ENCODE peak calls at places on chromosome 5, in eight cellular contexts. M, Y, W, S, G, E, X and F are unnamed samples.

GRCh38 chr5:72654231-72654630 is 147.0 kb upstream of the ZNF366 start:
- DNase-seq in X (no peak), W (no peak), S (no peak), G (no peak), E (no peak), Y (no peak), M (no peak), F (no peak)

GRCh38 chr5:130773813-130774212 is 391.2 kb downstream of the HINT1 start:
- DNase-seq in Y (no peak), E (no peak), S (no peak), M (no peak), W (no peak), X (no peak), G (no peak), F (no peak)

GRCh38 chr5:58191451-58191850 is 268.4 kb downstream of the PLK2 start:
- DNase-seq in M (no peak), G (no peak), E (no peak), S (no peak), X (no peak), W (no peak), Y (no peak), F (no peak)

GRCh38 chr5:4584982-4585381 is 555.1 kb upstream of the ADAMTS16 start:
- DNase-seq in Y (no peak), S (peak; percentile 25), X (peak; percentile 43), G (no peak), E (no peak), M (no peak), W (no peak), F (peak; percentile 6)

GRCh38 chr5:149135536-149136201 is 5.6 kb upstream of the ABLIM3 start:
- DNase-seq in W (no peak), G (no peak), X (no peak), Y (no peak), M (peak; percentile 92), E (no peak), S (no peak), F (no peak)

GRCh38 chr5:113578091-113578490 is 64.6 kb downstream of the YTHDC2 start:
- DNase-seq in M (no peak), X (no peak), S (no peak), G (no peak), Y (no peak), W (no peak), E (no peak), F (no peak)

GRCh38 chr5:123476696-123477095 is 35.3 kb upstream of the CSNK1G3 start:
- DNase-seq in W (no peak), S (no peak), Y (no peak), X (no peak), M (no peak), E (no peak), G (no peak), F (no peak)

GRCh38 chr5:110458313-110458712 is 268.2 kb downstream of the TMEM232 start:
- DNase-seq in X (no peak), G (no peak), E (no peak), Y (no peak), S (no peak), M (no peak), W (no peak), F (no peak)

GRCh38 chr5:138949988-138950387 is 74.9 kb upstream of the LRRTM2 start:
- DNase-seq in Y (no peak), X (peak; percentile 61), S (no peak), G (no peak), W (no peak), M (no peak), E (peak; percentile 75), F (peak; percentile 21)

GRCh38 chr5:122607818-122608217 is 167.1 kb upstream of the SNX2 start:
- DNase-seq in E (no peak), X (no peak), Y (no peak), M (no peak), G (no peak), S (no peak), W (no peak), F (no peak)

GRCh38 chr5:34604119-34604675 is 51.9 kb upstream of the RAI14 start:
- DNase-seq in S (no peak), W (no peak), E (no peak), Y (no peak), M (no peak), G (no peak), X (no peak), F (no peak)

GRCh38 chr5:30749971-30750370 is 443.5 kb upstream of the CDH6 start:
- DNase-seq in M (peak; percentile 33), E (no peak), W (no peak), Y (no peak), G (no peak), S (no peak), X (no peak), F (no peak)

GRCh38 chr5:174314261-174314660 is 268.8 kb downstream of the NSG2 start:
- DNase-seq in M (no peak), W (no peak), G (no peak), Y (no peak), S (no peak), E (no peak), X (no peak), F (no peak)

GRCh38 chr5:119289413-119289812 is 66.4 kb upstream of the TNFAIP8 start:
- DNase-seq in W (no peak), S (no peak), G (no peak), E (no peak), M (no peak), X (no peak), Y (no peak), F (no peak)

GRCh38 chr5:39015743-39016586 is 58.2 kb downstream of the RICTOR start:
- DNase-seq in M (peak; percentile 90), G (no peak), Y (no peak), W (no peak), E (no peak), X (no peak), S (no peak), F (no peak)

GRCh38 chr5:180816608-180817534 is 14.3 kb upstream of the MGAT1 start:
- DNase-seq in W (peak; percentile 63), Y (no peak), S (no peak), X (peak; percentile 49), E (no peak), M (peak; percentile 44), G (no peak), F (no peak)

GRCh38 chr5:135217669-135218485 is 181.2 kb downstream of the MACROH2A1 start:
- DNase-seq in S (no peak), M (no peak), W (no peak), G (no peak), X (no peak), E (no peak), Y (peak; percentile 17), F (no peak)

GRCh38 chr5:129367883-129368282 is 92.2 kb upstream of the ADAMTS19 start:
- DNase-seq in G (no peak), X (no peak), Y (no peak), W (no peak), S (no peak), E (no peak), M (peak; percentile 15), F (no peak)

GRCh38 chr5:17441351-17441750 is 56.7 kb upstream of the TAF11L2 start:
- DNase-seq in M (peak; percentile 95), Y (no peak), S (no peak), W (no peak), X (no peak), G (no peak), E (no peak), F (no peak)

GRCh38 chr5:144048254-144048856 is 122.1 kb downstream of the YIPF5 start:
- DNase-seq in E (no peak), S (no peak), X (no peak), G (no peak), M (no peak), Y (no peak), W (no peak), F (no peak)

GRCh38 chr5:142725231-142726187 is 39.6 kb upstream of the FGF1 start:
- DNase-seq in X (peak; percentile 56), G (no peak), M (no peak), S (no peak), E (no peak), W (no peak), Y (no peak), F (no peak)

DNA sequence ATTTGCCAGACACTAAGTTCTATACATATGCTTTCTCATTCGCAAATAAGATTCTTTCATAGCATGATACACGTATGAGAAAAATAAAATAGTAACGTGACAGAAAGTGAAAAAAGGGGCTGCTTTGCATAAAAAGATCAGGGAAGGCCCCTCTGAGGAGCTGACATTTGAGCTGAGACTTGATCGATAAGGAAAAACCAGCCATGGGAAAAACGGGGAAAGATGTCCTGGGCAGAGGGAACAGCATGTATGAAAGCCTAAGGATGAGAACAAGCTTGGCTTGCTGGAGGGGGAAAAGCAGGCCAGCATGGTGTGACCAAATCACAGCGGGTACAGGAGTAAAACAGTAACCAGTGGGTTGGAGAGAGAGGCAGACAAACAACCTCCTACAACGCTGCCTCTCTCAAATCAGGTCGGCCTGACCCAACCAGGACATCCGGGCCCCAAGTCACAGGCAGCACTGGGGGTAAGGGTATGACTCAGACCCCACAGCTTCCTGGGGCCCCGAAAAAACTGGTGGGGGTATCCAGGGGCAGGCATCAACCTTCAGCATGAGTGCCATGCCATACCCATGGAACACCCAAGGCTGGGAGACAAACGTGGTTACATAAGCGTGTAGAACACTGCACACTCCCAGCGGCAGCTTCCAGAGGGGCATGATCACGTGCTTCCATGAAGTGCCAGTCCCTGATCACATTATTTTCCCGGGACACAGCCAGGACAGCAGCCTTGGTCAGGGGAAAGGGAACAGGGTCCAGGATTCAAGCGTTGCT is 2.2 kb downstream of the TNIP1 start:
- DNase-seq in W (no peak), X (no peak), M (no peak), E (no peak), Y (peak; percentile 79), G (peak; percentile 54), S (no peak), F (no peak)
- H3K4me1 ChIP-seq in W (peaks cover 15% of the 10 kb centered on the region), X (peaks cover 33% of the 10 kb centered on the region), M (peaks cover 22% of the 10 kb centered on the region), E (peaks cover 69% of the 10 kb centered on the region), Y (peaks cover 70% of the 10 kb centered on the region), G (peaks cover 35% of the 10 kb centered on the region), S (peaks cover 28% of the 10 kb centered on the region), F (peaks cover 74% of the 10 kb centered on the region)

DNA sequence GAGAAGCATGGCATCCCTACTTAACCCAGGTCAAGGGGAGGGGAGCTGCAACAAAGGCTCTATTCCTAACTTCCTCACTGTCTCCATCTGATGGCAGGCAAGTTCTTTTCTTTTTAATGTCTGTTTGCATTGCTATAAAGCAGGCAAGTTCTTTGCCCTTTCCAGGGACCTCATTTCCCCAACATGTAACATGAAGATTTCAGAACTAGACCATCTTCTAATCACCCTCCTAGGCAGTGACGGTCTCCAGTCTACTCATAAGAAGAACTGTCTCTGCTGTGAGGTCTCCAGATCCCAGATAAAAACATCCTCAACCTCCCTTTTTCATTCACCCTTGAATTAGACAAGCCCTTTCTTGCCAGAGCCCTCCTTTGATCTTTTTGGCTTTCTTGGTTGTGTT is 42.1 kb downstream of the PPP1R2B start:
- DNase-seq in E (no peak), W (no peak), M (no peak), S (no peak), X (no peak), Y (no peak), G (no peak), F (no peak)
- TF ChIP-seq CTCF in E (no peak), W (no peak), M (no peak), S (no peak), X (no peak), Y (no peak), G (no peak), F (no peak)

GRCh38 chr5:150409638-150410523 is 2.8 kb downstream of the CD74 start:
- DNase-seq in X (peak; percentile 85), E (peak; percentile 85), W (peak; percentile 74), G (peak; percentile 84), S (peak; percentile 85), Y (peak; percentile 92), M (peak; percentile 88), F (no peak)
- TF ChIP-seq POLR2A in X (no peak), E (no peak), W (peak; percentile 29), G (peak; percentile 37), S (peak; percentile 20), Y (peak; percentile 46), M (no peak), F (peak; percentile 78)

GRCh38 chr5:54702470-54702869 is 184.9 kb downstream of the SNX18 start:
- DNase-seq in W (no peak), S (no peak), G (no peak), E (no peak), Y (no peak), M (peak; percentile 9), X (no peak), F (no peak)
- H3K4me1 ChIP-seq in W (peaks cover 6% of the 10 kb centered on the region), S (peaks cover 13% of the 10 kb centered on the region), G (no peaks in the 10 kb centered on the region), E (no peaks in the 10 kb centered on the region), Y (peaks cover 12% of the 10 kb centered on the region), M (peaks cover 27% of the 10 kb centered on the region), X (no peaks in the 10 kb centered on the region), F (peaks cover 31% of the 10 kb centered on the region)